ENCODE peak calls at places on chromosomes 7 and 10, in seven cellular contexts. One of them, this sample, is unnamed.
A peak's percentile ranks its signal among the peaks of the same experiment; 100 is the strongest.

GRCh38 chr7:157436076-157436475 is 99.3 kb downstream of the DNAJB6 start:
- DNase-seq in SK-N-SH: no peak
- DNase-seq in PC-3: no peak
- DNase-seq in hepatocyte: no peak
- DNase-seq in neural progenitor cell: no peak
- DNase-seq in GM23338: no peak
- DNase-seq in HCT116: no peak
- DNase-seq in this sample: no peak

GRCh38 chr7:17530741-17531417 is 232.4 kb downstream of the AHR start:
- DNase-seq in HCT116: peak; percentile 26
- DNase-seq in neural progenitor cell: peak; percentile 4
- DNase-seq in hepatocyte: no peak
- DNase-seq in SK-N-SH: no peak
- DNase-seq in GM23338: peak; percentile 62
- DNase-seq in PC-3: peak; percentile 36
- DNase-seq in this sample: no peak

GRCh38 chr7:151552352-151553028 is 32.8 kb upstream of the RHEB start:
- DNase-seq in PC-3: peak; percentile 87
- DNase-seq in SK-N-SH: no peak
- DNase-seq in neural progenitor cell: no peak
- DNase-seq in hepatocyte: peak; percentile 28
- DNase-seq in HCT116: no peak
- DNase-seq in GM23338: no peak
- DNase-seq in this sample: no peak

GRCh38 chr7:29858080-29858951 is 52.0 kb downstream of the WIPF3 start:
- DNase-seq in hepatocyte: no peak
- DNase-seq in GM23338: no peak
- DNase-seq in neural progenitor cell: no peak
- DNase-seq in PC-3: no peak
- DNase-seq in SK-N-SH: no peak
- DNase-seq in HCT116: no peak
- DNase-seq in this sample: no peak

GRCh38 chr10:59905066-59905734 is 1.2 kb downstream of the CCDC6 start:
- DNase-seq in HCT116: no peak
- DNase-seq in SK-N-SH: peak; percentile 70
- DNase-seq in GM23338: peak; percentile 80
- DNase-seq in neural progenitor cell: peak; percentile 68
- DNase-seq in hepatocyte: peak; percentile 60
- DNase-seq in PC-3: peak; percentile 42
- DNase-seq in this sample: peak; percentile 52

GRCh38 chr10:124560377-124560776 is 98.8 kb downstream of the LHPP start:
- DNase-seq in SK-N-SH: no peak
- DNase-seq in hepatocyte: peak; percentile 67
- DNase-seq in HCT116: no peak
- DNase-seq in PC-3: no peak
- DNase-seq in GM23338: no peak
- DNase-seq in neural progenitor cell: no peak
- DNase-seq in this sample: no peak

GRCh38 chr10:124996854-124997215 is 54.9 kb downstream of the ZRANB1 start:
- DNase-seq in GM23338: no peak
- DNase-seq in SK-N-SH: no peak
- DNase-seq in HCT116: no peak
- DNase-seq in hepatocyte: no peak
- DNase-seq in PC-3: no peak
- DNase-seq in neural progenitor cell: no peak
- DNase-seq in this sample: no peak

GRCh38 chr10:104824378-104825006 is 183.4 kb downstream of the SORCS3 start:
- DNase-seq in SK-N-SH: no peak
- DNase-seq in HCT116: peak; percentile 22
- DNase-seq in GM23338: peak; percentile 80
- DNase-seq in hepatocyte: peak; percentile 70
- DNase-seq in neural progenitor cell: peak; percentile 83
- DNase-seq in PC-3: peak; percentile 25
- DNase-seq in this sample: peak; percentile 11

GRCh38 chr7:20561466-20561865 is 54.0 kb upstream of the ABCB5 start:
- DNase-seq in neural progenitor cell: no peak
- DNase-seq in GM23338: no peak
- DNase-seq in SK-N-SH: no peak
- DNase-seq in PC-3: peak; percentile 64
- DNase-seq in HCT116: no peak
- DNase-seq in hepatocyte: no peak
- DNase-seq in this sample: no peak

GRCh38 chr10:115082521-115082920 is 10.6 kb upstream of the ATRNL1 start:
- DNase-seq in SK-N-SH: no peak
- DNase-seq in PC-3: no peak
- DNase-seq in GM23338: no peak
- DNase-seq in HCT116: no peak
- DNase-seq in neural progenitor cell: no peak
- DNase-seq in hepatocyte: no peak
- DNase-seq in this sample: no peak

GRCh38 chr10:115849197-115849596 is 423.8 kb downstream of the GFRA1 start:
- DNase-seq in HCT116: no peak
- DNase-seq in neural progenitor cell: no peak
- DNase-seq in GM23338: no peak
- DNase-seq in PC-3: no peak
- DNase-seq in SK-N-SH: no peak
- DNase-seq in hepatocyte: no peak
- DNase-seq in this sample: no peak

GRCh38 chr7:155834486-155835048 is 22.3 kb upstream of the SHH start:
- DNase-seq in SK-N-SH: no peak
- DNase-seq in HCT116: no peak
- DNase-seq in neural progenitor cell: no peak
- DNase-seq in GM23338: no peak
- DNase-seq in hepatocyte: no peak
- DNase-seq in PC-3: no peak
- DNase-seq in this sample: no peak

GRCh38 chr7:830069-830468 is 2.2 kb upstream of the SUN1 start:
- DNase-seq in PC-3: no peak
- DNase-seq in neural progenitor cell: no peak
- DNase-seq in HCT116: no peak
- DNase-seq in hepatocyte: no peak
- DNase-seq in GM23338: no peak
- DNase-seq in SK-N-SH: no peak
- DNase-seq in this sample: no peak

GRCh38 chr10:93039721-93040120 is 20.9 kb upstream of the CYP26C1 start:
- DNase-seq in SK-N-SH: no peak
- DNase-seq in PC-3: peak; percentile 59
- DNase-seq in GM23338: peak; percentile 82
- DNase-seq in HCT116: peak; percentile 12
- DNase-seq in hepatocyte: peak; percentile 17
- DNase-seq in neural progenitor cell: peak; percentile 53
- DNase-seq in this sample: peak; percentile 64

GRCh38 chr10:71837085-71837827 is 13.8 kb downstream of the PSAP start:
- DNase-seq in hepatocyte: no peak
- DNase-seq in GM23338: peak; percentile 72
- DNase-seq in neural progenitor cell: peak; percentile 65
- DNase-seq in SK-N-SH: peak; percentile 40
- DNase-seq in HCT116: no peak
- DNase-seq in PC-3: no peak
- DNase-seq in this sample: peak; percentile 77

GRCh38 chr10:132554991-132555647 is 17.5 kb downstream of the INPP5A start:
- DNase-seq in neural progenitor cell: no peak
- DNase-seq in GM23338: no peak
- DNase-seq in PC-3: no peak
- DNase-seq in hepatocyte: no peak
- DNase-seq in HCT116: no peak
- DNase-seq in SK-N-SH: no peak
- DNase-seq in this sample: peak; percentile 82

GRCh38 chr10:122258136-122259074 is 12.7 kb upstream of the BTBD16 start:
- DNase-seq in HCT116: no peak
- DNase-seq in SK-N-SH: no peak
- DNase-seq in neural progenitor cell: no peak
- DNase-seq in GM23338: peak; percentile 70
- DNase-seq in hepatocyte: peak; percentile 35
- DNase-seq in PC-3: no peak
- DNase-seq in this sample: no peak

GRCh38 chr10:133318494-133319127 is 9.9 kb downstream of the ZNF511 start:
- DNase-seq in PC-3: peak; percentile 66
- DNase-seq in SK-N-SH: peak; percentile 88
- DNase-seq in HCT116: no peak
- DNase-seq in neural progenitor cell: peak; percentile 88
- DNase-seq in GM23338: peak; percentile 88
- DNase-seq in hepatocyte: peak; percentile 83
- DNase-seq in this sample: no peak

GRCh38 chr7:114567416-114567815 is 152.8 kb downstream of the FOXP2 start:
- DNase-seq in PC-3: no peak
- DNase-seq in GM23338: no peak
- DNase-seq in neural progenitor cell: no peak
- DNase-seq in hepatocyte: no peak
- DNase-seq in SK-N-SH: no peak
- DNase-seq in HCT116: no peak
- DNase-seq in this sample: no peak

DNA sequence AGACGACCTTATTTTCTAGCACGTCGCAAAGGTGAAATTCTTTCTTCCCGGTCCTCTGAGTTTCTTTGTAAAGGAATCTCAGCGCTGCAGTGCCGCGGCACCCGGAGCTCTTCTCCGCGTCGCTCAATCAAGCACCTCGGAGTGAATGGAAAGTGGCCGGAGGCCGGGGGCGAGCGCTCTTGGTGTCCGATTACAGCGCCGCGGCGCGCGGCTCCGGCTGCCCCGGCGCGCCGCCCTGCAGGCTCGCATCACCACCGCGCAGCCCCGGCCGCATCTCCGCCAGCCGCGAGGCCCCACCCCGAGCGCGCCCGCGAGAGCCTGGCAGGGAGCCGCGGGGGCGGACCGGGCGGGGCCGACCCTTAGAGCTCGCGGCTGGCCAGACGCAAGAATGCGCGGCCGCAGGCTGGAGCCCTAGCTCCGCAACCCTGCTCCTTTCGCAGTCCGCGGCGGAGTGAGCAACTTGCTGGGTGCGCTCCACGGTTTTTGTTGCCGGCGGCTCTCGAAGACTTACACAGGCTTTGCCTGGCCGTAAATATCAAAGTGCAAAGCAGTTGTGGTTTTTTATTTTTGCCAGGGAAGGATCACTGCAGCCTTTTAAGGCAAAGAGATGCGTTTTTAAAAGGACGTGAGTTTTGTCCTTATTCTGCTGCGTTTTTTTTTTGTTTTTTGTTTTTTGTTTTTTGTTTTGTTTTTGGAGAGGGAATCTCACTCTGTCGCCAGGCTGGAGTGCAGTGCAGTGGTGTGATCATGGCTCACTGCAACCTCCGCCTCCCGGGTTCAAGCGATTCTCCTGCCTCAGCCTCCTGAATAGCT is at the start of gene SEMA3C:
- DNase-seq in HCT116: peak; percentile 78
- DNase-seq in hepatocyte: peak; percentile 96
- DNase-seq in GM23338: peak; percentile 94
- DNase-seq in SK-N-SH: peak; percentile 99
- DNase-seq in neural progenitor cell: peak; percentile 97
- DNase-seq in PC-3: peak; percentile 95
- DNase-seq in this sample: no peak
- TF ChIP-seq EZH2phosphoT487 in HCT116: no peak
- TF ChIP-seq EZH2phosphoT487 in hepatocyte: no peak
- TF ChIP-seq EZH2phosphoT487 in GM23338: no peak
- TF ChIP-seq EZH2phosphoT487 in SK-N-SH: no peak
- TF ChIP-seq EZH2phosphoT487 in neural progenitor cell: no peak
- TF ChIP-seq EZH2phosphoT487 in PC-3: peak; percentile 78
- TF ChIP-seq EZH2phosphoT487 in this sample: no peak

GRCh38 chr7:44229546-44230105 is 28.8 kb downstream of the YKT6 start:
- DNase-seq in hepatocyte: no peak
- DNase-seq in SK-N-SH: no peak
- DNase-seq in neural progenitor cell: no peak
- DNase-seq in GM23338: no peak
- DNase-seq in HCT116: no peak
- DNase-seq in PC-3: no peak
- DNase-seq in this sample: no peak
- TF ChIP-seq EZH2phosphoT487 in hepatocyte: no peak
- TF ChIP-seq EZH2phosphoT487 in SK-N-SH: no peak
- TF ChIP-seq EZH2phosphoT487 in neural progenitor cell: no peak
- TF ChIP-seq EZH2phosphoT487 in GM23338: no peak
- TF ChIP-seq EZH2phosphoT487 in HCT116: no peak
- TF ChIP-seq EZH2phosphoT487 in PC-3: no peak
- TF ChIP-seq EZH2phosphoT487 in this sample: no peak

GRCh38 chr10:30438016-30438850 is 4.2 kb downstream of the MAP3K8 start:
- DNase-seq in GM23338: no peak
- DNase-seq in HCT116: no peak
- DNase-seq in SK-N-SH: no peak
- DNase-seq in PC-3: no peak
- DNase-seq in hepatocyte: no peak
- DNase-seq in neural progenitor cell: no peak
- DNase-seq in this sample: no peak
- TF ChIP-seq EZH2phosphoT487 in GM23338: no peak
- TF ChIP-seq EZH2phosphoT487 in HCT116: no peak
- TF ChIP-seq EZH2phosphoT487 in SK-N-SH: no peak
- TF ChIP-seq EZH2phosphoT487 in PC-3: no peak
- TF ChIP-seq EZH2phosphoT487 in hepatocyte: no peak
- TF ChIP-seq EZH2phosphoT487 in neural progenitor cell: no peak
- TF ChIP-seq EZH2phosphoT487 in this sample: no peak

GRCh38 chr7:142379445-142379844 is 121.6 kb upstream of the PRSS58 start:
- DNase-seq in GM23338: no peak
- DNase-seq in SK-N-SH: no peak
- DNase-seq in PC-3: no peak
- DNase-seq in HCT116: no peak
- DNase-seq in hepatocyte: no peak
- DNase-seq in neural progenitor cell: no peak
- DNase-seq in this sample: no peak
- TF ChIP-seq EZH2phosphoT487 in GM23338: no peak
- TF ChIP-seq EZH2phosphoT487 in SK-N-SH: no peak
- TF ChIP-seq EZH2phosphoT487 in PC-3: no peak
- TF ChIP-seq EZH2phosphoT487 in HCT116: no peak
- TF ChIP-seq EZH2phosphoT487 in hepatocyte: no peak
- TF ChIP-seq EZH2phosphoT487 in neural progenitor cell: no peak
- TF ChIP-seq EZH2phosphoT487 in this sample: no peak

DNA sequence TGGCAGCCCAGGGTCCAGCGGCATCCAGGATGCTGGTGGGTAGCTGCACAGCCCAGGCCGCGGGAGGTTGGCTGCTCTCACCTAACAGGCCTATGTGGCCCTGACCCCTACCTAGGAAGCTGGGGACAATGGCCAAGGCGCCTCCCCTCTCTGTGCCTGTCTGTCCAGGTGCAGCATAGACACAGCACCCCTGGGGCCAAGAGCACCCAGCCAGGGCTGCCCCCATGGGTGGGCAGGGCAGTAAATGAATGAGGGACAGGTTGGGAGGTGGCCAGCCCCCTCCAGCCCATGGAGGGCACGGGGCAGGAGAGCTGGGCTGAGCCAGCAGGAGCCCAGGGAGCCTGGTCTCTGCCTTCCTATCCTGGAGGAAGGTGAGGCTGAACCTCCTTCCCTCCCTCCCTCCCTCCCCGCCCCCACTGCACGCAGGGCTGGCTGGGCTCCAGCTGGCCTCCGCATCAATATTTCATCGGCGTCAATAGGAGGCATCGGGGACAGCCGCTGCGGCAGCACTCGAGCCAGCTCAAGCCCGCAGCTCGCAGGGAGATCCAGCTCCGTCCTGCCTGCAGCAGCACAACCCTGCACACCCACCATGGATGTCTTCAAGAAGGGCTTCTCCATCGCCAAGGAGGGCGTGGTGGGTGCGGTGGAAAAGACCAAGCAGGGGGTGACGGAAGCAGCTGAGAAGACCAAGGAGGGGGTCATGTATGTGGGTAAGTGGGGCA is at the start of gene SNCG:
- DNase-seq in hepatocyte: no peak
- DNase-seq in HCT116: no peak
- DNase-seq in SK-N-SH: no peak
- DNase-seq in PC-3: no peak
- DNase-seq in GM23338: no peak
- DNase-seq in neural progenitor cell: no peak
- DNase-seq in this sample: no peak
- TF ChIP-seq EZH2phosphoT487 in hepatocyte: no peak
- TF ChIP-seq EZH2phosphoT487 in HCT116: no peak
- TF ChIP-seq EZH2phosphoT487 in SK-N-SH: no peak
- TF ChIP-seq EZH2phosphoT487 in PC-3: no peak
- TF ChIP-seq EZH2phosphoT487 in GM23338: no peak
- TF ChIP-seq EZH2phosphoT487 in neural progenitor cell: no peak
- TF ChIP-seq EZH2phosphoT487 in this sample: no peak